ENCODE peak calls at places on chromosomes 13 and 19, in four cellular contexts. Z is stimulated activated CD4-positive, alpha-beta T cell treated with anti-CD3 and anti-CD28 coated beads, TNF-alpha, amount 100 ng/mL, for 4 hours; M is posterior cingulate gyrus; Y is activated T-helper 1 cell treated with anti-CD3 and anti-CD28 coated beads, Interleukin-12 subunit alpha, Interleukin-12 subunit beta, Interleukin-2, Interleukin-4 antibody, amounts not matched to agents 30 ng/mL and 10 ng/mL and 1 ng/mL, durations not matched to agents 14 hours and 24 hours and 36 hours. P is an unnamed sample.

GRCh38 chr19:44792286-44792685 is 14.6 kb downstream of the CBLC start:
- DNase-seq in Z (no peak), M (no peak), Y (no peak), P (no peak)

GRCh38 chr13:30708541-30708940 is 26.8 kb upstream of the ALOX5AP start:
- DNase-seq in Z (no peak), M (no peak), Y (no peak), P (peak; percentile 85)

GRCh38 chr19:2912306-2912705 is 11.6 kb downstream of the ZNF57 start:
- DNase-seq in Z (no peak), M (no peak), Y (no peak), P (no peak)

GRCh38 chr19:30046522-30046921 is 104.5 kb downstream of the URI1 start:
- DNase-seq in Z (no peak), M (no peak), Y (no peak), P (peak; percentile 9)

GRCh38 chr13:46633416-46633815 is 80.4 kb downstream of the LRCH1 start:
- DNase-seq in Z (no peak), M (no peak), Y (no peak), P (peak; percentile 81)

GRCh38 chr19:23867895-23868294 is 46.8 kb upstream of the ZNF726 start:
- DNase-seq in Z (no peak), M (no peak), Y (no peak), P (no peak)

GRCh38 chr13:80131204-80131603 is 209.7 kb downstream of the SPRY2 start:
- DNase-seq in Z (no peak), M (peak; percentile 82), Y (no peak), P (peak; percentile 81)

GRCh38 chr13:102361113-102361512 is 40.7 kb downstream of the FGF14 start:
- DNase-seq in Z (no peak), M (no peak), Y (no peak), P (no peak)

GRCh38 chr19:58021541-58022282 is 12.1 kb upstream of the ZSCAN1 start:
- DNase-seq in Z (no peak), M (peak; percentile 67), Y (no peak), P (peak; percentile 50)

GRCh38 chr19:12778020-12778904 is 2.9 kb upstream of the HOOK2 start:
- DNase-seq in Z (no peak), M (no peak), Y (peak; percentile 32), P (peak; percentile 90)

GRCh38 chr19:5154129-5154798 is 185.4 kb downstream of the KDM4B start:
- DNase-seq in Z (no peak), M (no peak), Y (no peak), P (peak; percentile 16)

GRCh38 chr19:23563326-23563725 is 123.7 kb downstream of the ZNF675 start:
- DNase-seq in Z (no peak), M (no peak), Y (no peak), P (no peak)

GRCh38 chr19:43132696-43133095 is 50.2 kb upstream of the PSG2 start:
- DNase-seq in Z (no peak), M (no peak), Y (no peak), P (no peak)

GRCh38 chr19:35153701-35154534 is 617 bp upstream of the FXYD5 start:
- DNase-seq in Z (peak; percentile 64), M (no peak), Y (peak; percentile 65), P (peak; percentile 34)

GRCh38 chr19:33813391-33814101 is 16.9 kb downstream of the KCTD15 start:
- DNase-seq in Z (no peak), M (no peak), Y (no peak), P (no peak)

GRCh38 chr19:18388328-18389094 is 2.6 kb downstream of the GDF15 start:
- DNase-seq in Z (peak; percentile 69), M (peak; percentile 73), Y (peak; percentile 77), P (peak; percentile 62)

GRCh38 chr13:32751340-32751739 is 165.1 kb downstream of the PDS5B start:
- DNase-seq in Z (no peak), M (no peak), Y (no peak), P (no peak)

GRCh38 chr19:54156953-54157352 is 2.6 kb downstream of the LENG1 start:
- DNase-seq in Z (no peak), M (no peak), Y (no peak), P (no peak)

GRCh38 chr13:25422153-25422552 is 50.4 kb downstream of the ATP8A2 start:
- DNase-seq in Z (no peak), M (no peak), Y (no peak), P (no peak)

GRCh38 chr13:85277753-85278152 is 521.5 kb downstream of the SLITRK6 start:
- DNase-seq in Z (no peak), M (no peak), Y (no peak), P (peak; percentile 40)

GRCh38 chr19:3275068-3275582 is 50.7 kb downstream of the CELF5 start:
- DNase-seq in Z (peak; percentile 13), M (no peak), Y (peak; percentile 12), P (no peak)

GRCh38 chr19:17840019-17840418 is 7.8 kb downstream of the JAK3 start:
- DNase-seq in Z (no peak), M (no peak), Y (no peak), P (no peak)

GRCh38 chr13:111344471-111345191 is 24.2 kb downstream of the TEX29 start:
- DNase-seq in Z (no peak), M (no peak), Y (no peak), P (peak; percentile 3)

GRCh38 chr13:98103942-98104880 is 38.7 kb upstream of the FARP1 start:
- DNase-seq in Z (no peak), M (no peak), Y (no peak), P (peak; percentile 27)

GRCh38 chr19:11699931-11700794 is 38.6 kb downstream of the ZNF823 start:
- DNase-seq in Z (no peak), M (no peak), Y (no peak), P (peak; percentile 60)

P was measured in fibroblast of pulmonary artery.